ENCODE peak calls at places on chromosomes 7 and 10, in five cellular contexts. V is adrenal gland; P is CD8-positive, alpha-beta memory T cell; B is neuronal stem cell; Z is nephron progenitor cell. F is an unnamed sample.
A peak's percentile ranks its signal among the peaks of the same experiment; 100 is the strongest.

GRCh38 chr7:117021960-117022359 is 68.7 kb downstream of the ST7 start:
- DNase-seq in V (no peak), B (no peak), P (no peak), Z (no peak), F (no peak)

GRCh38 chr7:55206235-55207029 is 158.7 kb upstream of the LANCL2 start:
- DNase-seq in P (no peak), B (no peak), Z (no peak), V (no peak), F (no peak)

GRCh38 chr10:3777876-3778707 is 6.9 kb downstream of the KLF6 start:
- DNase-seq in Z (no peak), V (no peak), B (no peak), P (no peak), F (no peak)

GRCh38 chr10:73876971-73877370 is 2.6 kb upstream of the CAMK2G start:
- DNase-seq in B (no peak), V (no peak), P (no peak), Z (no peak), F (no peak)

GRCh38 chr7:5454485-5454884 is 30.9 kb upstream of the TNRC18 start:
- DNase-seq in Z (no peak), B (no peak), V (no peak), P (no peak), F (no peak)

GRCh38 chr10:110792476-110792875 is 79.3 kb upstream of the PDCD4 start:
- DNase-seq in B (no peak), P (no peak), V (no peak), Z (no peak), F (no peak)

GRCh38 chr10:123392182-123392930 is 238.2 kb downstream of the BUB3 start:
- DNase-seq in V (no peak), Z (no peak), B (no peak), P (no peak), F (no peak)

GRCh38 chr7:101812595-101812994 is 4.8 kb upstream of the CUX1 start:
- DNase-seq in Z (no peak), V (no peak), B (no peak), P (no peak), F (no peak)

GRCh38 chr10:128025951-128026350 is 100.3 kb downstream of the MKI67 start:
- DNase-seq in V (no peak), P (no peak), Z (no peak), B (no peak), F (no peak)

GRCh38 chr10:68871731-68872342 is 29.3 kb upstream of the DDX50 start:
- DNase-seq in Z (no peak), P (no peak), V (no peak), B (peak; percentile 32), F (peak; percentile 38)

GRCh38 chr10:124025152-124025551 is 68.2 kb downstream of the CHST15 start:
- DNase-seq in P (no peak), V (no peak), B (no peak), Z (no peak), F (no peak)

GRCh38 chr10:58870070-58870469 is 306.4 kb upstream of the PHYHIPL start:
- DNase-seq in V (no peak), Z (no peak), P (no peak), B (no peak), F (no peak)

GRCh38 chr10:53930648-53931047 is 870.4 kb downstream of the PCDH15 start:
- DNase-seq in Z (no peak), V (no peak), B (no peak), P (no peak), F (no peak)

GRCh38 chr10:25902002-25902401 is 32.0 kb upstream of the MYO3A start:
- DNase-seq in Z (no peak), B (no peak), V (no peak), P (no peak), F (no peak)

GRCh38 chr10:71970331-71970730 is 6.1 kb downstream of the CHST3 start:
- DNase-seq in P (no peak), B (no peak), V (peak; percentile 40), Z (peak; percentile 49), F (peak; percentile 48)

GRCh38 chr10:57015595-57016303 is 654.7 kb upstream of the ZWINT start:
- DNase-seq in Z (no peak), B (no peak), P (no peak), V (no peak), F (no peak)

GRCh38 chr7:122161628-122162027 is 17.6 kb upstream of the AASS start:
- DNase-seq in B (no peak), Z (no peak), P (no peak), V (no peak), F (no peak)

GRCh38 chr10:70135046-70135445 is 2.4 kb upstream of the AIFM2 start:
- DNase-seq in P (no peak), V (no peak), Z (no peak), B (no peak), F (no peak)

GRCh38 chr10:77236700-77237099 is 400.9 kb downstream of the KCNMA1 start:
- DNase-seq in B (no peak), V (peak; percentile 15), Z (no peak), P (no peak), F (no peak)

GRCh38 chr10:49663596-49663995 is 15.9 kb upstream of the C10orf53 start:
- DNase-seq in P (no peak), B (no peak), Z (no peak), V (no peak), F (no peak)

GRCh38 chr7:130902755-130903357 is 168.8 kb upstream of the KLF14 start:
- DNase-seq in V (peak; percentile 2), P (no peak), Z (no peak), B (no peak), F (no peak)

GRCh38 chr10:89563861-89564478 is 28.6 kb upstream of the SLC16A12 start:
- DNase-seq in B (peak; percentile 15), P (peak; percentile 2), V (no peak), Z (no peak), F (peak; percentile 46)

GRCh38 chr7:158275711-158276413 is 311.8 kb downstream of the PTPRN2 start:
- DNase-seq in Z (no peak), V (peak; percentile 3), B (no peak), P (no peak), F (no peak)

GRCh38 chr10:89134963-89135362 is 72.2 kb downstream of the CH25H start:
- DNase-seq in B (no peak), V (no peak), P (no peak), Z (no peak), F (no peak)

GRCh38 chr10:58435297-58435696 is 50.1 kb downstream of the TFAM start:
- DNase-seq in B (no peak), V (peak; percentile 55), Z (no peak), P (no peak), F (no peak)

GRCh38 chr7:77216233-77216632 is 16.6 kb upstream of the FGL2 start:
- DNase-seq in V (no peak), Z (no peak), P (no peak), B (no peak), F (no peak)

GRCh38 chr10:110462308-110463095 is 35.2 kb upstream of the DUSP5 start:
- DNase-seq in V (no peak), P (no peak), Z (no peak), B (no peak), F (no peak)

GRCh38 chr10:110176626-110177025 is 30.8 kb upstream of the MXI1 start:
- DNase-seq in V (no peak), B (no peak), Z (peak; percentile 26), P (no peak), F (no peak)

GRCh38 chr7:55569797-55570196 is 2.5 kb downstream of the VOPP1 start:
- DNase-seq in B (no peak), Z (no peak), V (no peak), P (peak; percentile 27), F (no peak)

GRCh38 chr10:133059093-133059470 is 28.6 kb upstream of the ADGRA1 start:
- DNase-seq in V (no peak), Z (no peak), P (no peak), B (no peak), F (no peak)

GRCh38 chr10:6233725-6234277 is 31.1 kb downstream of the PFKFB3 start:
- DNase-seq in Z (no peak), P (no peak), B (no peak), V (no peak), F (no peak)

GRCh38 chr10:34598972-34599371 is 216.1 kb downstream of the PARD3 start:
- DNase-seq in V (no peak), P (no peak), Z (no peak), B (no peak), F (no peak)

GRCh38 chr10:100007239-100008141 is 2.3 kb downstream of the DNMBP start:
- DNase-seq in P (no peak), V (no peak), B (no peak), Z (no peak), F (no peak)

GRCh38 chr7:7869036-7869435 is 99.6 kb upstream of the GLCCI1 start:
- DNase-seq in V (no peak), P (no peak), B (no peak), Z (no peak), F (no peak)

GRCh38 chr7:80312139-80312661 is 177.6 kb downstream of the GNAI1 start:
- DNase-seq in P (no peak), B (no peak), V (peak; percentile 37), Z (no peak), F (no peak)

F was measured in T47D.